ENCODE peak calls at places on chromosomes 6 and 20, in seven cellular contexts. One of them, this sample, is unnamed.

GRCh38 chr20:44485078-44485829 is 9.6 kb downstream of the TTPAL start:
- DNase-seq in SK-N-SH: no peak
- DNase-seq in HepG2: no peak
- DNase-seq in H1: no peak
- DNase-seq in GM12878: no peak
- DNase-seq in K562: no peak
- DNase-seq in HCT116: no peak
- DNase-seq in this sample: no peak

GRCh38 chr6:17503051-17503450 is 97.1 kb upstream of the FAM8A1 start:
- DNase-seq in SK-N-SH: no peak
- DNase-seq in HepG2: no peak
- DNase-seq in H1: no peak
- DNase-seq in GM12878: no peak
- DNase-seq in K562: no peak
- DNase-seq in HCT116: no peak
- DNase-seq in this sample: no peak

GRCh38 chr6:56688521-56688920 is 45.8 kb upstream of the DST start:
- DNase-seq in SK-N-SH: no peak
- DNase-seq in HepG2: no peak
- DNase-seq in H1: no peak
- DNase-seq in GM12878: no peak
- DNase-seq in K562: no peak
- DNase-seq in HCT116: no peak
- DNase-seq in this sample: no peak

GRCh38 chr6:105896052-105896820 is 189.9 kb upstream of the PRDM1 start:
- DNase-seq in SK-N-SH: no peak
- DNase-seq in HepG2: peak; percentile 34
- DNase-seq in H1: no peak
- DNase-seq in GM12878: no peak
- DNase-seq in K562: peak; percentile 75
- DNase-seq in HCT116: no peak
- DNase-seq in this sample: no peak

GRCh38 chr6:10030942-10031537 is 383.8 kb downstream of the TFAP2A start:
- DNase-seq in SK-N-SH: peak; percentile 3
- DNase-seq in HepG2: peak; percentile 32
- DNase-seq in H1: no peak
- DNase-seq in GM12878: no peak
- DNase-seq in K562: peak; percentile 44
- DNase-seq in HCT116: peak; percentile 31
- DNase-seq in this sample: no peak

GRCh38 chr20:1809611-1810510 is 85.3 kb upstream of the SIRPA start:
- DNase-seq in SK-N-SH: no peak
- DNase-seq in HepG2: no peak
- DNase-seq in H1: no peak
- DNase-seq in GM12878: no peak
- DNase-seq in K562: no peak
- DNase-seq in HCT116: no peak
- DNase-seq in this sample: no peak

GRCh38 chr6:161922631-161923119 is 648.8 kb upstream of the AGPAT4 start:
- DNase-seq in SK-N-SH: peak; percentile 69
- DNase-seq in HepG2: peak; percentile 78
- DNase-seq in H1: no peak
- DNase-seq in GM12878: no peak
- DNase-seq in K562: peak; percentile 55
- DNase-seq in HCT116: peak; percentile 75
- DNase-seq in this sample: peak; percentile 5

GRCh38 chr6:157056275-157056674 is 267.0 kb downstream of the TMEM242 start:
- DNase-seq in SK-N-SH: no peak
- DNase-seq in HepG2: no peak
- DNase-seq in H1: no peak
- DNase-seq in GM12878: no peak
- DNase-seq in K562: no peak
- DNase-seq in HCT116: no peak
- DNase-seq in this sample: no peak

GRCh38 chr6:12637960-12638641 is 78.5 kb upstream of the PHACTR1 start:
- DNase-seq in SK-N-SH: peak; percentile 42
- DNase-seq in HepG2: peak; percentile 48
- DNase-seq in H1: peak; percentile 81
- DNase-seq in GM12878: peak; percentile 16
- DNase-seq in K562: peak; percentile 60
- DNase-seq in HCT116: peak; percentile 69
- DNase-seq in this sample: no peak

GRCh38 chr6:120198033-120198432 is 848.5 kb upstream of the MAN1A1 start:
- DNase-seq in SK-N-SH: peak; percentile 0
- DNase-seq in HepG2: peak; percentile 59
- DNase-seq in H1: no peak
- DNase-seq in GM12878: no peak
- DNase-seq in K562: peak; percentile 3
- DNase-seq in HCT116: no peak
- DNase-seq in this sample: no peak

GRCh38 chr6:15437090-15437489 is 191.2 kb downstream of the JARID2 start:
- DNase-seq in SK-N-SH: no peak
- DNase-seq in HepG2: no peak
- DNase-seq in H1: no peak
- DNase-seq in GM12878: no peak
- DNase-seq in K562: no peak
- DNase-seq in HCT116: no peak
- DNase-seq in this sample: no peak

GRCh38 chr6:64224819-64225218 is 589.2 kb downstream of the PHF3 start:
- DNase-seq in SK-N-SH: no peak
- DNase-seq in HepG2: no peak
- DNase-seq in H1: no peak
- DNase-seq in GM12878: no peak
- DNase-seq in K562: no peak
- DNase-seq in HCT116: no peak
- DNase-seq in this sample: no peak

GRCh38 chr6:64990652-64991304 is 716.2 kb downstream of the EYS start:
- DNase-seq in SK-N-SH: no peak
- DNase-seq in HepG2: no peak
- DNase-seq in H1: no peak
- DNase-seq in GM12878: no peak
- DNase-seq in K562: no peak
- DNase-seq in HCT116: no peak
- DNase-seq in this sample: no peak

GRCh38 chr6:44642870-44643522 is 255.5 kb downstream of the CDC5L start:
- DNase-seq in SK-N-SH: no peak
- DNase-seq in HepG2: no peak
- DNase-seq in H1: no peak
- DNase-seq in GM12878: no peak
- DNase-seq in K562: peak; percentile 26
- DNase-seq in HCT116: no peak
- DNase-seq in this sample: no peak

GRCh38 chr6:135932651-135933050 is 81.2 kb downstream of the PDE7B start:
- DNase-seq in SK-N-SH: no peak
- DNase-seq in HepG2: no peak
- DNase-seq in H1: no peak
- DNase-seq in GM12878: no peak
- DNase-seq in K562: no peak
- DNase-seq in HCT116: no peak
- DNase-seq in this sample: peak; percentile 7

GRCh38 chr6:47034421-47034820 is 7.7 kb downstream of the ADGRF1 start:
- DNase-seq in SK-N-SH: no peak
- DNase-seq in HepG2: no peak
- DNase-seq in H1: no peak
- DNase-seq in GM12878: no peak
- DNase-seq in K562: no peak
- DNase-seq in HCT116: no peak
- DNase-seq in this sample: no peak

GRCh38 chr6:121434037-121434770 is 1.2 kb upstream of the GJA1 start:
- DNase-seq in SK-N-SH: no peak
- DNase-seq in HepG2: no peak
- DNase-seq in H1: no peak
- DNase-seq in GM12878: no peak
- DNase-seq in K562: no peak
- DNase-seq in HCT116: no peak
- DNase-seq in this sample: no peak

GRCh38 chr6:79463721-79464120 is 73.5 kb downstream of the LCA5 start:
- DNase-seq in SK-N-SH: no peak
- DNase-seq in HepG2: peak; percentile 86
- DNase-seq in H1: no peak
- DNase-seq in GM12878: no peak
- DNase-seq in K562: no peak
- DNase-seq in HCT116: peak; percentile 33
- DNase-seq in this sample: no peak

GRCh38 chr6:137277971-137278602 is 58.9 kb upstream of the IFNGR1 start:
- DNase-seq in SK-N-SH: no peak
- DNase-seq in HepG2: peak; percentile 28
- DNase-seq in H1: no peak
- DNase-seq in GM12878: no peak
- DNase-seq in K562: no peak
- DNase-seq in HCT116: peak; percentile 32
- DNase-seq in this sample: no peak

GRCh38 chr6:33717857-33718552 is 6.5 kb upstream of the UQCC2 start:
- DNase-seq in SK-N-SH: no peak
- DNase-seq in HepG2: no peak
- DNase-seq in H1: no peak
- DNase-seq in GM12878: no peak
- DNase-seq in K562: no peak
- DNase-seq in HCT116: no peak
- DNase-seq in this sample: no peak

GRCh38 chr6:27772261-27773001 is 139.8 kb downstream of the OR2B2 start:
- DNase-seq in SK-N-SH: peak; percentile 83
- DNase-seq in HepG2: peak; percentile 81
- DNase-seq in H1: peak; percentile 94
- DNase-seq in GM12878: no peak
- DNase-seq in K562: peak; percentile 95
- DNase-seq in HCT116: peak; percentile 78
- DNase-seq in this sample: peak; percentile 68

GRCh38 chr6:42293579-42293978 is 75.9 kb upstream of the MRPS10 start:
- DNase-seq in SK-N-SH: no peak
- DNase-seq in HepG2: no peak
- DNase-seq in H1: no peak
- DNase-seq in GM12878: no peak
- DNase-seq in K562: no peak
- DNase-seq in HCT116: no peak
- DNase-seq in this sample: no peak

GRCh38 chr6:42295688-42296087 is 78.0 kb upstream of the MRPS10 start:
- DNase-seq in SK-N-SH: no peak
- DNase-seq in HepG2: no peak
- DNase-seq in H1: no peak
- DNase-seq in GM12878: no peak
- DNase-seq in K562: no peak
- DNase-seq in HCT116: no peak
- DNase-seq in this sample: no peak

GRCh38 chr6:42296614-42297013 is 79.0 kb upstream of the MRPS10 start:
- DNase-seq in SK-N-SH: no peak
- DNase-seq in HepG2: no peak
- DNase-seq in H1: no peak
- DNase-seq in GM12878: no peak
- DNase-seq in K562: no peak
- DNase-seq in HCT116: no peak
- DNase-seq in this sample: no peak

GRCh38 chr6:42295181-42295580 is 77.5 kb upstream of the MRPS10 start:
- DNase-seq in SK-N-SH: no peak
- DNase-seq in HepG2: no peak
- DNase-seq in H1: no peak
- DNase-seq in GM12878: no peak
- DNase-seq in K562: no peak
- DNase-seq in HCT116: no peak
- DNase-seq in this sample: no peak

GRCh38 chr6:42294759-42295158 is 77.1 kb upstream of the MRPS10 start:
- DNase-seq in SK-N-SH: no peak
- DNase-seq in HepG2: peak; percentile 34
- DNase-seq in H1: no peak
- DNase-seq in GM12878: no peak
- DNase-seq in K562: no peak
- DNase-seq in HCT116: peak; percentile 94
- DNase-seq in this sample: no peak
- TF ChIP-seq JUND in SK-N-SH: peak; percentile 45
- TF ChIP-seq JUND in HepG2: no peak
- TF ChIP-seq JUND in H1: no peak
- TF ChIP-seq JUND in GM12878: no peak
- TF ChIP-seq JUND in K562: no peak
- TF ChIP-seq JUND in HCT116: peak; percentile 93
- TF ChIP-seq JUND in this sample: no peak

DNA sequence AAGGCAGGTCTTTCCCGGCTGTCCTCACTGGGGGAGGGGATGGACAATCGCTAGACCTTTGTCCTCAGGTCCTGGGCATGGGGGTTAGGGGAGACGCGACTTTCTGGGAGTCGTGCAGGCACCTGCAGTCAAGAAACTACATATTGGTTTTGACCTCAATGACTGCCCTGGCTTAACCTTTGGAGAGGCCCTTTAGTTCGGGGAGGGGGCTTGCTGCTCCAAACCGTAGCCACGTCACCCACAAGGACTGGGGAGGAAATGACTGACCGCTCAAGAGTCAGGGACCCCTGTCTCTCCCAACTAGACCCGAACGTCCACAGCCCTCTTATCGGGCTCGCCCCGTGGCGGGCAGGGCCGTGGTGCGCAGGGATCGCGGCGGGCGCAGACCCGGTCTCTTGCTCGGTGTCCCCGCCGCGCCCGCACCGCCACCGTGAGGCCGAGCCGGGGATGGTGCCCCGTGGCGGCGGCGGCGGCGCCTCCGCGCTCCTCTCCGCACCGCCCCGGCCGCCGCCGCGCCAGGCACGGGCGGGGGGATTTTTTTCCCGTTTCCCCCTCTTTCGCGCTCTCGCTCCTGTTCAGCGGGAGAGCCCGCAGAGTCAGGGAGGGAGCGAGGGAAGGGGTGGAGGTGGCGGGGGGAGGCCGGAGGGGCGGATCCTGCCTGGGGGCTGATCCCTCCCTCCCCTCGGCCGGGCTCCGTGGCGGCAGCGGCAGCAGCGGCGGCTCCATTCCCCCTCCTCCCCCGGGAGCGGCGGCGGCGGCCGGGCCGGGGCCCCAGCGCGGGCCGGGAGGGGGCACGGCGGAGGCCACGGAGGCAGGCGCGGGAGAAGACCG is at the start of gene BRPF3:
- DNase-seq in SK-N-SH: peak; percentile 94
- DNase-seq in HepG2: peak; percentile 73
- DNase-seq in H1: peak; percentile 85
- DNase-seq in GM12878: no peak
- DNase-seq in K562: peak; percentile 83
- DNase-seq in HCT116: no peak
- DNase-seq in this sample: peak; percentile 85
- TF ChIP-seq JUND in SK-N-SH: no peak
- TF ChIP-seq JUND in HepG2: no peak
- TF ChIP-seq JUND in H1: no peak
- TF ChIP-seq JUND in GM12878: no peak
- TF ChIP-seq JUND in K562: peak; percentile 21
- TF ChIP-seq JUND in HCT116: no peak
- TF ChIP-seq JUND in this sample: no peak

DNA sequence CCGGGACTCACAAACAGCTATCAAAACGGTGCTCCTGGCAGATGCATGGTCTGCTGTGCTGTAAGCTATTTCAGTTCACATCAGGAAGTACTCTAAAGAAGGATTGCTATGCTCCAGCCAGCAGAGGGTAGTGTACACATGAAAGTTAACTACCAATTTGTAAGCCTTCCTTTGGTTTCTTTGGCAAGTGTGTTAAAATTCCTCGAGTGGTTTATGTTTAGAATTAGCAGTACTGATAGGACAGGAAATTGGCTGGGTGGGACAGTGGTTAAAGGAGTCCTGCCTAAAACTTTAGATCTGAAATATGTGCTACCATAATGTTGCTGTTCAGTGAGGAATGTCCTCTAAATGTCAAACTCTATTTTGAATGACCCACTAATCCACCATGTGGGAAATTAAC is 47.4 kb downstream of the TRMT11 start:
- DNase-seq in SK-N-SH: peak; percentile 41
- DNase-seq in HepG2: peak; percentile 68
- DNase-seq in H1: no peak
- DNase-seq in GM12878: no peak
- DNase-seq in K562: peak; percentile 76
- DNase-seq in HCT116: no peak
- DNase-seq in this sample: peak; percentile 42
- TF ChIP-seq JUND in SK-N-SH: no peak
- TF ChIP-seq JUND in HepG2: no peak
- TF ChIP-seq JUND in H1: no peak
- TF ChIP-seq JUND in GM12878: no peak
- TF ChIP-seq JUND in K562: no peak
- TF ChIP-seq JUND in HCT116: no peak
- TF ChIP-seq JUND in this sample: no peak

GRCh38 chr6:31483392-31483791 is 14.6 kb upstream of the MICB start:
- DNase-seq in SK-N-SH: no peak
- DNase-seq in HepG2: no peak
- DNase-seq in H1: no peak
- DNase-seq in GM12878: no peak
- DNase-seq in K562: no peak
- DNase-seq in HCT116: no peak
- DNase-seq in this sample: no peak
- TF ChIP-seq JUND in SK-N-SH: no peak
- TF ChIP-seq JUND in HepG2: no peak
- TF ChIP-seq JUND in H1: no peak
- TF ChIP-seq JUND in GM12878: no peak
- TF ChIP-seq JUND in K562: no peak
- TF ChIP-seq JUND in HCT116: no peak
- TF ChIP-seq JUND in this sample: no peak